ENCODE peak calls at places on chromosomes 1 and 21, in five cellular contexts. F is Peyer's patch; D is left ventricle myocardium inferior; I is naive thymus-derived CD4-positive, alpha-beta T cell; P is PC-9. H is an unnamed sample. For H3K4me1 and H3K36me3, the result is how much of the 10 kb centered on the place peaks cover.

GRCh38 chr1:93453911-93454310 is 6.0 kb downstream of the FNBP1L start:
- DNase-seq in D (no peak), F (no peak), I (no peak), P (no peak), H (no peak)

GRCh38 chr1:53732912-53733317 is 6.0 kb downstream of the GLIS1 start:
- DNase-seq in P (no peak), I (no peak), F (no peak), D (no peak), H (no peak)

GRCh38 chr1:47948126-47948525 is 49.1 kb downstream of the TRABD2B start:
- DNase-seq in D (no peak), F (no peak), I (no peak), P (no peak), H (no peak)

GRCh38 chr1:24442764-24443163 is 27.2 kb downstream of the NIPAL3 start:
- DNase-seq in P (no peak), I (no peak), F (no peak), D (no peak), H (no peak)

GRCh38 chr1:66330711-66331110 is 203.2 kb upstream of the SGIP1 start:
- DNase-seq in D (no peak), I (peak), F (no peak), P (no peak), H (no peak)

GRCh38 chr21:46208761-46209721 is 19.5 kb downstream of the LSS start:
- DNase-seq in F (no peak), D (no peak), I (no peak), P (no peak), H (peak)

GRCh38 chr1:227938911-227939790 is 8.6 kb downstream of the WNT9A start:
- DNase-seq in F (peak), I (no peak), P (no peak), D (no peak), H (peak)

GRCh38 chr1:96966536-96967138 is 245.1 kb downstream of the PTBP2 start:
- DNase-seq in F (peak), D (peak), P (peak), I (peak), H (no peak)

GRCh38 chr1:11918779-11919519 is 7.3 kb downstream of the KIAA2013 start:
- DNase-seq in F (no peak), D (peak), P (no peak), I (no peak), H (no peak)

GRCh38 chr1:166354411-166354810 is 187.6 kb upstream of the FAM78B start:
- DNase-seq in I (no peak), P (no peak), D (no peak), F (no peak), H (no peak)

GRCh38 chr1:23759277-23759676 is 16.0 kb downstream of the ELOA start:
- DNase-seq in I (no peak), F (no peak), P (no peak), D (no peak), H (no peak)

GRCh38 chr1:235500971-235501540 is 3.2 kb downstream of the B3GALNT2 start:
- DNase-seq in D (no peak), F (no peak), I (no peak), P (peak), H (no peak)

GRCh38 chr1:33182896-33183295 is 1.1 kb upstream of the TRIM62 start:
- DNase-seq in P (no peak), F (no peak), D (no peak), I (no peak), H (no peak)

GRCh38 chr1:159957824-159958268 is 3.8 kb upstream of the SLAMF9 start:
- DNase-seq in D (no peak), F (no peak), P (no peak), I (no peak), H (no peak)

GRCh38 chr1:160346953-160347352 is 3.8 kb downstream of the NCSTN start:
- DNase-seq in D (no peak), F (peak), I (no peak), P (peak), H (no peak)

GRCh38 chr1:227885135-227885647 is 62.5 kb downstream of the WNT9A start:
- DNase-seq in D (no peak), I (peak), P (no peak), F (peak), H (peak)

GRCh38 chr1:35717911-35718476 is 690 bp downstream of the C1orf216 start:
- DNase-seq in P (no peak), D (peak), I (no peak), F (peak), H (no peak)

GRCh38 chr1:179230251-179230650 is 774 bp upstream of the ABL2 start:
- DNase-seq in F (no peak), I (no peak), D (no peak), P (no peak), H (no peak)

GRCh38 chr1:3780901-3781300 is 8.4 kb downstream of the SMIM1 start:
- DNase-seq in D (no peak), F (no peak), I (no peak), P (no peak), H (no peak)

GRCh38 chr1:20896824-20897223 is 109.7 kb upstream of the HP1BP3 start:
- DNase-seq in P (peak), F (no peak), I (no peak), D (no peak), H (no peak)

GRCh38 chr1:205600085-205600484 is 31.7 kb downstream of the ELK4 start:
- DNase-seq in D (no peak), I (no peak), F (no peak), P (no peak), H (no peak)

GRCh38 chr21:26956216-26956615 is 10.7 kb downstream of the ADAMTS5 start:
- DNase-seq in P (no peak), I (no peak), D (no peak), F (no peak), H (no peak)
- H3K4me1 ChIP-seq in P (under half), I (under half), D (under half), F (under half), H (under half)

GRCh38 chr1:154465621-154466020 is 36.4 kb upstream of the TDRD10 start:
- DNase-seq in P (no peak), F (no peak), I (no peak), D (no peak), H (peak)

GRCh38 chr1:154463512-154463990 is 38.5 kb upstream of the TDRD10 start:
- DNase-seq in F (peak), D (no peak), P (no peak), I (peak), H (no peak)

GRCh38 chr1:154459044-154459443 is 43.0 kb upstream of the TDRD10 start:
- DNase-seq in F (no peak), P (no peak), I (no peak), D (no peak), H (no peak)

GRCh38 chr1:154456631-154457030 is 45.4 kb upstream of the TDRD10 start:
- DNase-seq in I (no peak), D (no peak), P (no peak), F (no peak), H (no peak)

DNA sequence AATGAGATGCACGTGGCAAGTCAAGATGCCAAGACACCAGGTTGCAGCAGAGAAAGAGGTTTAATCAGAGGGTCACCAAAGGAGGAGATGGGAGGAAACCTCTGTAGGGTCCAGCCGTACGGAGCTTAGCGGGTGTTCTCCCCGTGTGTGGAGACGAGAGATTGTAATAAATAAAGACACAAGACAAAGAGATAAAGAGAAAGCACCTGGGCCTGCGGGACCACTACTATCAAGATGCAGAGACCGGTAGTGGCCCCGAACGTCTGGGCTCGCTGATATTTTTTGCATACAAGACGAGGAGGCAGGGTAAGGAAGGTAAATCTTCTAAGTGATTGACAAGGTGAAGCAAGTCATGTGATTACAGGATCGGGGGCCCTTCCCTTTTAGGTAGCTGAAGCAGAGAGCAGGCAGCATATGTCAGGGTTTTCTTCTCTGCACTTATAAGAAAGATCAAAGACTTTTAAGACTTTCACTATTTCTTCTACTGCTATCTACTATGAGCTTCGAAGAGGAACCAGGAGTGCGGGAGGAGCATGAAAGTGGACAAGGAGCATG is 41.2 kb upstream of the TDRD10 start:
- DNase-seq in P (no peak), I (no peak), D (no peak), F (no peak), H (no peak)
- H3K36me3 ChIP-seq in P (under half), I (under half), D (under half), F (under half), H (under half)

GRCh38 chr1:41366428-41367101 is 5.3 kb downstream of the FOXO6 start:
- DNase-seq in D (no peak), P (no peak), F (no peak), I (peak), H (no peak)

GRCh38 chr1:41368801-41369200 is 7.6 kb downstream of the FOXO6 start:
- DNase-seq in I (no peak), D (no peak), F (no peak), P (no peak), H (no peak)

GRCh38 chr1:41365772-41366427 is 4.7 kb downstream of the FOXO6 start:
- DNase-seq in D (no peak), I (no peak), F (no peak), P (no peak), H (no peak)

GRCh38 chr1:41368384-41368783 is 7.2 kb downstream of the FOXO6 start:
- DNase-seq in P (no peak), F (no peak), I (no peak), D (no peak), H (no peak)

GRCh38 chr1:41367102-41367537 is 5.9 kb downstream of the FOXO6 start:
- DNase-seq in F (no peak), I (no peak), D (no peak), P (no peak), H (no peak)
- H3K4me1 ChIP-seq in F (under half), I (under half), D (half or more), P (under half), H (under half)

GRCh38 chr1:44644806-44645205 is 29.5 kb downstream of the TMEM53 start:
- DNase-seq in P (no peak), D (no peak), F (no peak), I (no peak), H (no peak)

GRCh38 chr1:44646711-44647110 is 27.6 kb downstream of the TMEM53 start:
- DNase-seq in P (no peak), D (no peak), F (no peak), I (no peak), H (no peak)

GRCh38 chr1:44646276-44646675 is 28.0 kb downstream of the TMEM53 start:
- DNase-seq in D (no peak), F (no peak), I (no peak), P (no peak), H (no peak)

GRCh38 chr1:44643721-44644330 is 30.5 kb downstream of the TMEM53 start:
- DNase-seq in D (no peak), I (no peak), F (no peak), P (peak), H (no peak)

GRCh38 chr1:44645466-44646244 is 28.6 kb downstream of the TMEM53 start:
- DNase-seq in P (no peak), F (peak), I (no peak), D (peak), H (no peak)
- H3K36me3 ChIP-seq in P (under half), F (under half), I (under half), D (half or more), H (half or more)

DNA sequence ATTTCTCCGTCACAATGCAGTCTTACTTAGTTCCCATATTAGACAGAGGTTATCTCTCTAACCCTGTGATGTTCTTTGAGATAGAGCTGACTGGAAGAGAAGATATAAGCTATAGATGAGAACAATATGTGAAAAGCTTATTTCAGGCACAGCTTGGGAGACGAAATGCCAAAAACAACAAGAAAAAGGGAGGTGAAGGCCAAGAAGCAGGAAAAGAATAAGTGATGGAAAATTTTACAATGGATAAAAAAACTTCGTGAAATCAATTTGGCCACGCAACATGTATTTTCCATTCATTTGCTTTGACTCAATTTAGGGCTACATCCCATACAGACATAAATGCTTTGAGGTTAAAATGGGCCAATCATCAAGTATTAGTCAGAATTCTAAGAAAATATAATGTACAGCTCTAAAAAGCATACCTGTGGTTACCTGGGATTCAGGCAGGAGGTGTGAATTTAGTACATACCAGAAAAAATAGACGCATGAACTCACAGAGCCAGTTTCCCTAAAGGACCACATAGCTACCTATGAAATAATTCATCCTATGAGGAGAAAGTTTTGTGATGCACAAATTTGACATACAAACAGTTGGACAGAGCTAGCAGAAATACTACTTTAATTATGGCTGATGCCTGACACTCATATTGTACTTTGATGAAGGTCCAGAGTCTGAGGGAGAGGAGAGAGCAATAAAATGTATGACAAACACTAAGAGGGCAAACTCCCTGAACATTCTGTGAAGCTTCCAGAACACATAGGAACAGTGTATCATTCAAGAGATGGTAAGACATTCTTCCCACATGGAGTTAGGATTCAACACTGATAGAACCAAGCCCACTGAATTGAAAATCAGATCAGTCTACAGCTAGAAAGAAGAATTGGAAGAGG is 12.1 kb downstream of the RGS1 start:
- DNase-seq in F (no peak), P (no peak), I (no peak), D (no peak), H (no peak)
- H3K4me1 ChIP-seq in F (under half), P (under half), I (under half), D (under half), H (under half)

GRCh38 chr1:40059292-40059959 is 18.9 kb downstream of the CAP1 start:
- DNase-seq in P (peak), I (peak), D (no peak), F (no peak), H (no peak)

GRCh38 chr1:40057310-40058030 is 16.9 kb downstream of the CAP1 start:
- DNase-seq in D (no peak), F (no peak), I (no peak), P (no peak), H (no peak)

GRCh38 chr1:40058097-40058452 is 17.5 kb downstream of the CAP1 start:
- DNase-seq in D (no peak), I (no peak), P (no peak), F (no peak), H (no peak)

GRCh38 chr1:40059960-40060337 is 19.4 kb downstream of the CAP1 start:
- DNase-seq in D (no peak), F (no peak), P (no peak), I (no peak), H (no peak)

GRCh38 chr1:40058453-40059291 is 18.1 kb downstream of the CAP1 start:
- DNase-seq in I (no peak), D (no peak), P (no peak), F (no peak), H (no peak)
- H3K36me3 ChIP-seq in I (under half), D (under half), P (under half), F (under half), H (half or more)

GRCh38 chr21:14864211-14865021 is 200.4 kb downstream of the NRIP1 start:
- DNase-seq in P (no peak), D (peak), F (peak), I (peak), H (no peak)
- H3K4me1 ChIP-seq in P (under half), D (under half), F (under half), I (under half), H (under half)

GRCh38 chr1:2558030-2558400 is 1.8 kb downstream of the TNFRSF14 start:
- DNase-seq in I (no peak), F (no peak), D (no peak), P (no peak), H (no peak)

GRCh38 chr1:2557146-2558029 is 1.2 kb downstream of the TNFRSF14 start:
- DNase-seq in P (no peak), I (no peak), D (no peak), F (peak), H (no peak)

GRCh38 chr1:2558861-2559260 is 2.7 kb downstream of the TNFRSF14 start:
- DNase-seq in F (no peak), I (no peak), P (no peak), D (no peak), H (no peak)

GRCh38 chr1:2559509-2560298 is 3.5 kb downstream of the TNFRSF14 start:
- DNase-seq in P (no peak), I (no peak), F (no peak), D (no peak), H (no peak)

GRCh38 chr1:2558420-2558819 is 2.2 kb downstream of the TNFRSF14 start:
- DNase-seq in F (no peak), P (no peak), D (no peak), I (no peak), H (no peak)
- H3K36me3 ChIP-seq in F (under half), P (under half), D (under half), I (under half), H (under half)

GRCh38 chr1:1842360-1843146 is 48.3 kb downstream of the GNB1 start:
- DNase-seq in I (no peak), D (no peak), P (no peak), F (peak), H (no peak)
- H3K4me1 ChIP-seq in I (under half), D (half or more), P (under half), F (under half), H (under half)